ENCODE peak calls at places on chromosome 17, in seven cellular contexts. One of them, this sample, is unnamed.

GRCh38 chr17:58667934-58668597 is 23.8 kb downstream of the TEX14 start:
- DNase-seq in ascending aorta: no peak
- DNase-seq in psoas muscle: no peak
- DNase-seq in stomach: no peak
- DNase-seq in cardiac muscle cell: no peak
- DNase-seq in AG04450: no peak
- DNase-seq in esophagus squamous epithelium: no peak
- DNase-seq in this sample: no peak

GRCh38 chr17:48611681-48612455 is 1.1 kb upstream of the HOXB7 start:
- DNase-seq in ascending aorta: no peak
- DNase-seq in psoas muscle: no peak
- DNase-seq in stomach: no peak
- DNase-seq in cardiac muscle cell: no peak
- DNase-seq in AG04450: no peak
- DNase-seq in esophagus squamous epithelium: no peak
- DNase-seq in this sample: no peak

GRCh38 chr17:44221072-44221861 is 1.8 kb upstream of the UBTF start:
- DNase-seq in ascending aorta: peak; percentile 85
- DNase-seq in psoas muscle: peak; percentile 88
- DNase-seq in stomach: peak; percentile 82
- DNase-seq in cardiac muscle cell: peak; percentile 87
- DNase-seq in AG04450: no peak
- DNase-seq in esophagus squamous epithelium: no peak
- DNase-seq in this sample: peak; percentile 87

GRCh38 chr17:67157732-67158639 is 87.0 kb downstream of the HELZ start:
- DNase-seq in ascending aorta: no peak
- DNase-seq in psoas muscle: no peak
- DNase-seq in stomach: no peak
- DNase-seq in cardiac muscle cell: peak; percentile 58
- DNase-seq in AG04450: no peak
- DNase-seq in esophagus squamous epithelium: no peak
- DNase-seq in this sample: no peak

GRCh38 chr17:51057534-51057933 is 63.1 kb downstream of the SPAG9 start:
- DNase-seq in ascending aorta: no peak
- DNase-seq in psoas muscle: no peak
- DNase-seq in stomach: no peak
- DNase-seq in cardiac muscle cell: no peak
- DNase-seq in AG04450: no peak
- DNase-seq in esophagus squamous epithelium: no peak
- DNase-seq in this sample: no peak

GRCh38 chr17:57985675-57985974 is 2.4 kb downstream of the VEZF1 start:
- DNase-seq in ascending aorta: no peak
- DNase-seq in psoas muscle: no peak
- DNase-seq in stomach: no peak
- DNase-seq in cardiac muscle cell: no peak
- DNase-seq in AG04450: no peak
- DNase-seq in esophagus squamous epithelium: no peak
- DNase-seq in this sample: no peak

GRCh38 chr17:14428640-14429029 is 127.8 kb downstream of the HS3ST3B1 start:
- DNase-seq in ascending aorta: no peak
- DNase-seq in psoas muscle: no peak
- DNase-seq in stomach: no peak
- DNase-seq in cardiac muscle cell: no peak
- DNase-seq in AG04450: no peak
- DNase-seq in esophagus squamous epithelium: no peak
- DNase-seq in this sample: no peak

GRCh38 chr17:29588561-29589411 is 662 bp downstream of the GIT1 start:
- DNase-seq in ascending aorta: no peak
- DNase-seq in psoas muscle: peak; percentile 71
- DNase-seq in stomach: no peak
- DNase-seq in cardiac muscle cell: peak; percentile 35
- DNase-seq in AG04450: no peak
- DNase-seq in esophagus squamous epithelium: no peak
- DNase-seq in this sample: no peak

GRCh38 chr17:50787106-50787505 is 19.8 kb upstream of the ANKRD40CL start:
- DNase-seq in ascending aorta: no peak
- DNase-seq in psoas muscle: no peak
- DNase-seq in stomach: no peak
- DNase-seq in cardiac muscle cell: no peak
- DNase-seq in AG04450: no peak
- DNase-seq in esophagus squamous epithelium: no peak
- DNase-seq in this sample: no peak

GRCh38 chr17:42438600-42439567 is 15.8 kb upstream of the CAVIN1 start:
- DNase-seq in ascending aorta: no peak
- DNase-seq in psoas muscle: no peak
- DNase-seq in stomach: peak; percentile 46
- DNase-seq in cardiac muscle cell: peak; percentile 51
- DNase-seq in AG04450: no peak
- DNase-seq in esophagus squamous epithelium: no peak
- DNase-seq in this sample: no peak

GRCh38 chr17:50596191-50597037 is 35.9 kb downstream of the CACNA1G start:
- DNase-seq in ascending aorta: no peak
- DNase-seq in psoas muscle: no peak
- DNase-seq in stomach: no peak
- DNase-seq in cardiac muscle cell: no peak
- DNase-seq in AG04450: no peak
- DNase-seq in esophagus squamous epithelium: no peak
- DNase-seq in this sample: no peak

GRCh38 chr17:17414316-17414937 is 62.4 kb upstream of the MED9 start:
- DNase-seq in ascending aorta: no peak
- DNase-seq in psoas muscle: peak; percentile 84
- DNase-seq in stomach: no peak
- DNase-seq in cardiac muscle cell: peak; percentile 78
- DNase-seq in AG04450: no peak
- DNase-seq in esophagus squamous epithelium: no peak
- DNase-seq in this sample: no peak

GRCh38 chr17:28712705-28713415 is 1.2 kb upstream of the PROCA1 start:
- DNase-seq in ascending aorta: no peak
- DNase-seq in psoas muscle: no peak
- DNase-seq in stomach: no peak
- DNase-seq in cardiac muscle cell: no peak
- DNase-seq in AG04450: no peak
- DNase-seq in esophagus squamous epithelium: no peak
- DNase-seq in this sample: no peak

GRCh38 chr17:46782250-46782953 is 36.1 kb downstream of the WNT3 start:
- DNase-seq in ascending aorta: no peak
- DNase-seq in psoas muscle: no peak
- DNase-seq in stomach: peak; percentile 65
- DNase-seq in cardiac muscle cell: peak; percentile 30
- DNase-seq in AG04450: no peak
- DNase-seq in esophagus squamous epithelium: no peak
- DNase-seq in this sample: no peak

GRCh38 chr17:80811181-80812105 is 180.2 kb upstream of the CHMP6 start:
- DNase-seq in ascending aorta: peak; percentile 46
- DNase-seq in psoas muscle: peak; percentile 33
- DNase-seq in stomach: no peak
- DNase-seq in cardiac muscle cell: no peak
- DNase-seq in AG04450: no peak
- DNase-seq in esophagus squamous epithelium: no peak
- DNase-seq in this sample: no peak

GRCh38 chr17:15341385-15341849 is at the start of gene TEKT3:
- DNase-seq in ascending aorta: peak; percentile 86
- DNase-seq in psoas muscle: peak; percentile 93
- DNase-seq in stomach: peak; percentile 87
- DNase-seq in cardiac muscle cell: peak; percentile 78
- DNase-seq in AG04450: peak; percentile 20
- DNase-seq in esophagus squamous epithelium: no peak
- DNase-seq in this sample: peak; percentile 67

GRCh38 chr17:33228548-33228947 is 64.5 kb downstream of the ASIC2 start:
- DNase-seq in ascending aorta: no peak
- DNase-seq in psoas muscle: no peak
- DNase-seq in stomach: no peak
- DNase-seq in cardiac muscle cell: no peak
- DNase-seq in AG04450: no peak
- DNase-seq in esophagus squamous epithelium: no peak
- DNase-seq in this sample: peak; percentile 25

GRCh38 chr17:73901661-73902415 is 257.6 kb upstream of the SDK2 start:
- DNase-seq in ascending aorta: no peak
- DNase-seq in psoas muscle: peak; percentile 58
- DNase-seq in stomach: peak; percentile 65
- DNase-seq in cardiac muscle cell: peak; percentile 6
- DNase-seq in AG04450: no peak
- DNase-seq in esophagus squamous epithelium: no peak
- DNase-seq in this sample: no peak

GRCh38 chr17:73770115-73770848 is 126.0 kb upstream of the SDK2 start:
- DNase-seq in ascending aorta: peak; percentile 92
- DNase-seq in psoas muscle: peak; percentile 81
- DNase-seq in stomach: peak; percentile 81
- DNase-seq in cardiac muscle cell: peak; percentile 89
- DNase-seq in AG04450: peak; percentile 32
- DNase-seq in esophagus squamous epithelium: no peak
- DNase-seq in this sample: peak; percentile 69

GRCh38 chr17:22265807-22266206 is 573.5 kb downstream of the KCNJ18 start:
- DNase-seq in ascending aorta: no peak
- DNase-seq in psoas muscle: no peak
- DNase-seq in stomach: peak; percentile 13
- DNase-seq in cardiac muscle cell: no peak
- DNase-seq in AG04450: no peak
- DNase-seq in esophagus squamous epithelium: no peak
- DNase-seq in this sample: no peak
- H3K9me3 ChIP-seq in ascending aorta: no peaks in the 10 kb centered on the region
- H3K9me3 ChIP-seq in psoas muscle: no peaks in the 10 kb centered on the region
- H3K9me3 ChIP-seq in stomach: peaks cover 10% of the 10 kb centered on the region
- H3K9me3 ChIP-seq in cardiac muscle cell: no peaks in the 10 kb centered on the region
- H3K9me3 ChIP-seq in AG04450: peaks cover 54% of the 10 kb centered on the region
- H3K9me3 ChIP-seq in esophagus squamous epithelium: no peaks in the 10 kb centered on the region
- H3K9me3 ChIP-seq in this sample: peaks cover 5% of the 10 kb centered on the region

GRCh38 chr17:26809033-26809432 is 484.9 kb upstream of the WSB1 start:
- DNase-seq in ascending aorta: no peak
- DNase-seq in psoas muscle: no peak
- DNase-seq in stomach: no peak
- DNase-seq in cardiac muscle cell: no peak
- DNase-seq in AG04450: peak; percentile 10
- DNase-seq in esophagus squamous epithelium: no peak
- DNase-seq in this sample: no peak
- H3K9me3 ChIP-seq in ascending aorta: peaks cover 45% of the 10 kb centered on the region
- H3K9me3 ChIP-seq in psoas muscle: peaks cover 42% of the 10 kb centered on the region
- H3K9me3 ChIP-seq in stomach: peaks cover 56% of the 10 kb centered on the region
- H3K9me3 ChIP-seq in cardiac muscle cell: peaks cover 5% of the 10 kb centered on the region
- H3K9me3 ChIP-seq in AG04450: peaks cover 63% of the 10 kb centered on the region
- H3K9me3 ChIP-seq in esophagus squamous epithelium: peaks cover 30% of the 10 kb centered on the region
- H3K9me3 ChIP-seq in this sample: no peaks in the 10 kb centered on the region

DNA sequence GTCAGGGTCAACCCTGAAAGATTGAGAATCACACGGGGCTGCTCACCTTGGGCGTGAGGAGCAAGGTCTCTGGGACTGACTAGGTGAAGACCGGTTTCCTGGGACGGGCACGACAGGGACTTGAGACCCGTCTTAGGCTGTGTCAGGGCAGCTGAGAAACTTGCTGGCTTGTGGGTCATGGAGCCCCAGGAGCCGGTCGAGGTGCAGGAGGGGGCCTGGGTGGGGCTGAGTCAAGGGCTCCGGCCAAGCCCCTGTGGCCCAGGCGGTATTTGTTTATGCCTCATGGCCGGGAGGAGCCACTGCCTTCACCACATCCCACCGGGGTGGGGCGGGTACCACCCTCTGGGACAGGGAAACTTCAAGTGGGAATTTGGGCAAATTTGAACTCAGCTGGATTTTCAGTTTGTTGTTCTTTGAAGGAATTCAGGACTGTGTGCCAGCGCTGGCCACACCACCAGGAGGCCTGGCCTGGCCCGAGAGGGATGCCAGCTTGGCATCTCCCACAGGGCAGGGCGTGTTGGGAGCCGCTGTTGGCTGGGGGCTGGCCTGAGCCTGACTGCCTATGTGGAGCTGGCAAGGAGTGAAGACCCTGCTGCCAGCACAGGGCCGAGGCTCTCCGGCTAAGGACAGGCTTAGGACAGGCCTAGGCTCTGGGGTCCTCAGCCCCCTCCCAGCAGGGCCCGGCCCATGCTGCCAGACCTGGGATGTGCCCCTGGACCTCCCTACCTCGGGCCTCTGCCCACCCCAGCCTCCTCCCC is 116.1 kb downstream of the METRNL start:
- DNase-seq in ascending aorta: peak; percentile 93
- DNase-seq in psoas muscle: peak; percentile 78
- DNase-seq in stomach: peak; percentile 77
- DNase-seq in cardiac muscle cell: peak; percentile 34
- DNase-seq in AG04450: no peak
- DNase-seq in esophagus squamous epithelium: no peak
- DNase-seq in this sample: peak; percentile 19
- H3K9me3 ChIP-seq in ascending aorta: no peaks in the 10 kb centered on the region
- H3K9me3 ChIP-seq in psoas muscle: no peaks in the 10 kb centered on the region
- H3K9me3 ChIP-seq in stomach: no peaks in the 10 kb centered on the region
- H3K9me3 ChIP-seq in cardiac muscle cell: no peaks in the 10 kb centered on the region
- H3K9me3 ChIP-seq in AG04450: peaks cover 20% of the 10 kb centered on the region
- H3K9me3 ChIP-seq in esophagus squamous epithelium: no peaks in the 10 kb centered on the region
- H3K9me3 ChIP-seq in this sample: no peaks in the 10 kb centered on the region

DNA sequence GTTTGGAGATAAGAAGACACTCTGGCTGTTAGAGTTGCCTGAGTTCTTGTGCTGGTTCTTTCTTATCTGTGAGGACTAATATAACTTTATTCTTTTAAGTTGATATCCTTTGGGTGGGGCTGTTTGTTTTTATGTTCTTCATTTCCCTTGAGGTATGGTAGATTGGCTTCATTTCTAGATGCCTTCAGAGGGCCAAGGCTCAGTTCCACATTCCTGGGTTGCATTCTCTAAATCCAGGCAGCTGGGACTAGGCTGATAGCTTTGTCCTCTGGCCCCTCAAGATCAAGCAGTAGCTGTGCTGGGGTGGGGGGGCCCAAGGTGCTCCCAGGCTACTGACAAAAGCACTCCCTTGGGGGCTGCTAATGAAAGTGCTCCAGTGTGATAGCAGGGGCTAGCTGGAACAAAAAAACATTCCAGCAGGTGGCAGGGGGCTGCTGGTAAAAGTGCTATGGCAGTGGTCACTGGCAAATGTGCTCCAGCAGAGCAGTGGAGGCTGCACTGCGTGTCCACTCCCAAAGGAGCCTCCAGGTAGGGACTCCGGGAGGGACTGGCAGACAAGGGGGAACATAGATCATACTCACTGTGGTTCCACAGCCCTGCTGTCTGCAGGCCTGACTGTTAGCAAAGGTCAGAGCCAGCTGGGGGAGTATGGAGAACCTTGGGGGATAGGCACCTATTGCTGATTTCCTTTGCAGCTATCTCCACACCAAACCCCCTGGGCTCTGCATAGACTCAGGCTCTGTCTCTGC is 45.8 kb upstream of the KCNJ16 start:
- DNase-seq in ascending aorta: no peak
- DNase-seq in psoas muscle: no peak
- DNase-seq in stomach: no peak
- DNase-seq in cardiac muscle cell: no peak
- DNase-seq in AG04450: no peak
- DNase-seq in esophagus squamous epithelium: no peak
- DNase-seq in this sample: no peak
- H3K9me3 ChIP-seq in ascending aorta: no peaks in the 10 kb centered on the region
- H3K9me3 ChIP-seq in psoas muscle: no peaks in the 10 kb centered on the region
- H3K9me3 ChIP-seq in stomach: no peaks in the 10 kb centered on the region
- H3K9me3 ChIP-seq in cardiac muscle cell: no peaks in the 10 kb centered on the region
- H3K9me3 ChIP-seq in AG04450: no peaks in the 10 kb centered on the region
- H3K9me3 ChIP-seq in esophagus squamous epithelium: no peaks in the 10 kb centered on the region
- H3K9me3 ChIP-seq in this sample: no peaks in the 10 kb centered on the region

GRCh38 chr17:79369001-79369400 is 241.8 kb downstream of the RBFOX3 start:
- DNase-seq in ascending aorta: no peak
- DNase-seq in psoas muscle: peak; percentile 26
- DNase-seq in stomach: no peak
- DNase-seq in cardiac muscle cell: no peak
- DNase-seq in AG04450: no peak
- DNase-seq in esophagus squamous epithelium: no peak
- DNase-seq in this sample: no peak
- H3K9me3 ChIP-seq in ascending aorta: no peaks in the 10 kb centered on the region
- H3K9me3 ChIP-seq in psoas muscle: no peaks in the 10 kb centered on the region
- H3K9me3 ChIP-seq in stomach: no peaks in the 10 kb centered on the region
- H3K9me3 ChIP-seq in cardiac muscle cell: no peaks in the 10 kb centered on the region
- H3K9me3 ChIP-seq in AG04450: no peaks in the 10 kb centered on the region
- H3K9me3 ChIP-seq in esophagus squamous epithelium: no peaks in the 10 kb centered on the region
- H3K9me3 ChIP-seq in this sample: no peaks in the 10 kb centered on the region